ENCODE peak calls at places on chromosomes 7 and 10, in five cellular contexts. K, T, L, E and C are unnamed samples.

GRCh38 chr7:104967088-104967487 is 46.9 kb upstream of the KMT2E start:
- DNase-seq in K (peak; percentile 69), T (no peak), L (no peak), E (no peak), C (no peak)

GRCh38 chr10:120950103-120950561 is 99.0 kb downstream of the WDR11 start:
- DNase-seq in K (peak; percentile 40), T (peak; percentile 52), L (no peak), E (peak; percentile 69), C (no peak)

GRCh38 chr10:86263209-86263608 is 103.4 kb downstream of the GRID1 start:
- DNase-seq in K (no peak), T (no peak), L (no peak), E (peak; percentile 78), C (no peak)

GRCh38 chr10:44978570-44979280 is at the start of gene DEPP1:
- DNase-seq in K (peak; percentile 88), T (peak; percentile 98), L (peak; percentile 96), E (peak; percentile 93), C (peak; percentile 94)

GRCh38 chr10:75111367-75111905 is at the start of gene SAMD8:
- DNase-seq in K (peak; percentile 98), T (peak; percentile 99), L (peak; percentile 95), E (peak; percentile 98), C (peak; percentile 97)

GRCh38 chr10:48526371-48526821 is 78.5 kb downstream of the ARHGAP22 start:
- DNase-seq in K (peak; percentile 85), T (peak; percentile 31), L (no peak), E (no peak), C (no peak)

GRCh38 chr7:132857703-132858102 is 224.2 kb downstream of the CHCHD3 start:
- DNase-seq in K (no peak), T (no peak), L (no peak), E (no peak), C (no peak)

GRCh38 chr7:146772581-146772980 is 656.0 kb downstream of the CNTNAP2 start:
- DNase-seq in K (no peak), T (peak; percentile 32), L (no peak), E (no peak), C (no peak)

GRCh38 chr7:51732066-51732465 is 415.5 kb upstream of the COBL start:
- DNase-seq in K (no peak), T (no peak), L (no peak), E (no peak), C (no peak)

GRCh38 chr10:98267894-98268693 is at the start of gene LOXL4:
- DNase-seq in K (peak; percentile 80), T (peak; percentile 68), L (no peak), E (peak; percentile 88), C (no peak)

GRCh38 chr7:44277851-44278250 is 47.5 kb downstream of the CAMK2B start:
- DNase-seq in K (peak; percentile 16), T (no peak), L (no peak), E (peak; percentile 38), C (peak; percentile 1)

GRCh38 chr10:16944081-16944922 is 127.1 kb upstream of the RSU1 start:
- DNase-seq in K (peak; percentile 82), T (peak; percentile 38), L (no peak), E (no peak), C (no peak)

GRCh38 chr7:150405584-150406310 is 26.6 kb downstream of the ZNF775 start:
- DNase-seq in K (peak; percentile 62), T (peak; percentile 55), L (no peak), E (peak; percentile 85), C (peak; percentile 51)

GRCh38 chr7:140698477-140698876 is 2.0 kb downstream of the NDUFB2 start:
- DNase-seq in K (no peak), T (no peak), L (no peak), E (no peak), C (no peak)

GRCh38 chr10:109895095-109895818 is 28.1 kb downstream of the XPNPEP1 start:
- DNase-seq in K (peak; percentile 61), T (no peak), L (no peak), E (no peak), C (no peak)

GRCh38 chr7:16711730-16712129 is 41.8 kb upstream of the TSPAN13 start:
- DNase-seq in K (peak; percentile 82), T (no peak), L (no peak), E (no peak), C (no peak)

GRCh38 chr10:35384265-35384868 is 48.1 kb downstream of the CCNY start:
- DNase-seq in K (peak; percentile 43), T (peak; percentile 23), L (no peak), E (no peak), C (no peak)

GRCh38 chr10:75019360-75019759 is 92.1 kb upstream of the SAMD8 start:
- DNase-seq in K (peak; percentile 59), T (no peak), L (no peak), E (no peak), C (no peak)

DNA sequence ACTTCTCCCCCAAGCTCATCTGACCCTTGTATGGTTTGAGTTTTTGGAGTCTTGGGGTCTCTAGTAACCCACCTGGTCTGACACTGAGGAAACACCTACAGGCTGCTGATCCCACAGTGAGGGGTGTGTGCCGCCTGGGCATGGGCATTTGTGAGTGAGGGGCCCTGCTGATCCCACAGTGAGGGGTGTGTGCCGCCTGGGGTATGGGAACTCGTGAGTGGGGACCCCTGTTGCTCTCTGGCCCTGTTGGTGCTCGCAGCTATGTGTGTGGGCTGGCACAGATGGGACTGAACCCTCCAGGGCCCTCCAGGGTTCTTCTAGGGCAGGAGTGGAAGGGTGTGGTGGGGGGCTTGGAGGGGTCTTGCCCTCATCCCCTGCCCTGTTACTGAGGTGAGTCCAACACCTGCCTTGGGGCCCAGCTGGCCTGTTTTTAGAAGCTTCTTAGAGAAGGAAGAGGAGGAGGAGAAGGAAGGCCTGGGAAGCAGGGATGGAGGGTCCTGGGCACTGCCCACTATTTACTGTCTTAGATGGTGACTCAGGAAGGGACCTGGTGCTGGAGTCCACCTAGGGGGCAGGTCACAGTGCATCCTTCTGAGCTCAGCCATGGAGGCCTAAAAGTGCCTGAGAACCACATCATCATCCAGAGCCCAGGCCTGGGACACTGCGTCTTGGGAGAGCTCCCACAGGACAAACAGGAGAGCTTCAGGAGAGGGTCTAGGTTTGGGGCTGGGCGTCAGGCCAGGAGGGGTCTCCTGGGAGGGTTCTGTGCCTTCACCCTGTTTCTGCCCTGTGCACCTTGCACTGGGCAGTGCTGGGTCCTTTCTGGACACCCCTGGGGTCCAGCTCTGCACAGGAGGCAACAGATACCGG is 36.2 kb upstream of the ZNF716 start:
- DNase-seq in K (no peak), T (no peak), L (no peak), E (no peak), C (no peak)
- H3K9me3 ChIP-seq in K (no peaks in the 10 kb centered on the region), T (no peaks in the 10 kb centered on the region), L (no peaks in the 10 kb centered on the region), E (no peaks in the 10 kb centered on the region), C (no peaks in the 10 kb centered on the region)

DNA sequence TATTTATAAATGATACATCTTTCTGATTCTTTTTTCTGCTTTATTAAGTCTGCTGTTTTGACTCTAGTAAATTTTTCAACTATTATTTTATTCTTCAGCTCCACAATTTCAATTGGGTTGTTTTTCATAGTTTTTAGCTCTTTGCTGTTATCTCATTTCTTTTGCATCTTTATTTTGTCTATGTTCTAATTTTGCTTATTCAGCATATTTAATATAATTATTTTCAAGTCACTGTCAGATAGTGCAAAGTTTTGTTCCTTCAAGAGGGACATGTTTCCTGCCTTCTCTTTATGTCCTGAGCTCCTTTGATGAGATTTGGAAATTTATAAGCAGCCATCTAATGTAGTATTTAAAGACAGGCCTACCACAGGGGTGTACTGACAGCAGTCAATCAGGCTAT is 131.5 kb upstream of the ZNF722 start:
- DNase-seq in K (no peak), T (no peak), L (no peak), E (no peak), C (no peak)
- H3K9me3 ChIP-seq in K (no peaks in the 10 kb centered on the region), T (peaks cover 2% of the 10 kb centered on the region), L (no peaks in the 10 kb centered on the region), E (peaks cover 12% of the 10 kb centered on the region), C (peaks cover 19% of the 10 kb centered on the region)

DNA sequence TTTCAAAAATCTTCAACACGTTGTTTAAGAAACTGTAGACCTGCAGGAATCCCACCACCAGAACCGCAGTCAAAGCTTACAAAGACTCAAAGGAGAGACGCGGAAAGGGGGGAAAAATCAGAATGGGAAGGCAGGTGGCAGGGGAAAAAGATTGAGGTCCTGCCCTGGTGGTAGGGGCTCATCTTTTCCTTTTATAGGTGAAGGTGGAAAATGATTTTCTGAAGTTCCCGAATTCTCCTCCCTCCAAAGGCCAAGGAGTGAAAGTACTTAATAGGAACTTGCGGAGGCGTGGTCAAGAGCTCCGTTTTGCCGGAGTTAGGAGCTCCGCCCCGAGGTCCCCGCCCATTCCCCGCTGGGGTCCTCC is 729 bp downstream of the BBIP1 start:
- DNase-seq in K (peak; percentile 99), T (peak; percentile 98), L (peak; percentile 96), E (no peak), C (peak; percentile 97)
- H3K9me3 ChIP-seq in K (no peaks in the 10 kb centered on the region), T (no peaks in the 10 kb centered on the region), L (no peaks in the 10 kb centered on the region), E (no peaks in the 10 kb centered on the region), C (no peaks in the 10 kb centered on the region)

GRCh38 chr7:98662289-98662688 is 45.2 kb downstream of the NPTX2 start:
- DNase-seq in K (no peak), T (no peak), L (no peak), E (peak; percentile 32), C (no peak)

GRCh38 chr7:98661607-98662006 is 44.5 kb downstream of the NPTX2 start:
- DNase-seq in K (no peak), T (no peak), L (no peak), E (no peak), C (no peak)

GRCh38 chr7:98656899-98657298 is 39.8 kb downstream of the NPTX2 start:
- DNase-seq in K (no peak), T (no peak), L (no peak), E (no peak), C (no peak)

GRCh38 chr7:98657736-98658135 is 40.7 kb downstream of the NPTX2 start:
- DNase-seq in K (no peak), T (no peak), L (no peak), E (no peak), C (no peak)

GRCh38 chr7:98659746-98660145 is 42.7 kb downstream of the NPTX2 start:
- DNase-seq in K (no peak), T (no peak), L (no peak), E (no peak), C (no peak)
- H3K9me3 ChIP-seq in K (no peaks in the 10 kb centered on the region), T (no peaks in the 10 kb centered on the region), L (no peaks in the 10 kb centered on the region), E (no peaks in the 10 kb centered on the region), C (no peaks in the 10 kb centered on the region)

GRCh38 chr7:156058248-156058647 is 246.0 kb upstream of the SHH start:
- DNase-seq in K (no peak), T (no peak), L (no peak), E (no peak), C (no peak)
- H3K9me3 ChIP-seq in K (no peaks in the 10 kb centered on the region), T (no peaks in the 10 kb centered on the region), L (no peaks in the 10 kb centered on the region), E (no peaks in the 10 kb centered on the region), C (no peaks in the 10 kb centered on the region)

GRCh38 chr10:94088926-94089381 is 95.2 kb downstream of the PLCE1 start:
- DNase-seq in K (peak; percentile 46), T (peak; percentile 42), L (no peak), E (no peak), C (no peak)
- H3K9me3 ChIP-seq in K (no peaks in the 10 kb centered on the region), T (no peaks in the 10 kb centered on the region), L (no peaks in the 10 kb centered on the region), E (no peaks in the 10 kb centered on the region), C (no peaks in the 10 kb centered on the region)